ENCODE peak calls at places on chromosomes 13 and 19, in nine cellular contexts. One of them, this sample, is unnamed.
A peak's percentile ranks its signal among the peaks of the same experiment; 100 is the strongest.

GRCh38 chr13:44842158-44842557 is 147.1 kb downstream of the NUFIP1 start:
- DNase-seq in ovary: no peak
- DNase-seq in IMR-90: peak; percentile 81
- DNase-seq in heart right ventricle: no peak
- DNase-seq in colonic mucosa: no peak
- DNase-seq in left ventricle myocardium inferior: no peak
- DNase-seq in spleen: no peak
- DNase-seq in cardiac muscle cell: peak; percentile 49
- DNase-seq in caudate nucleus: no peak
- DNase-seq in this sample: no peak

GRCh38 chr19:44747739-44748425 is 626 bp upstream of the BCL3 start:
- DNase-seq in ovary: peak; percentile 61
- DNase-seq in spleen: peak; percentile 91
- DNase-seq in heart right ventricle: peak; percentile 78
- DNase-seq in caudate nucleus: peak; percentile 21
- DNase-seq in IMR-90: peak; percentile 61
- DNase-seq in cardiac muscle cell: peak; percentile 81
- DNase-seq in colonic mucosa: peak; percentile 86
- DNase-seq in left ventricle myocardium inferior: peak; percentile 73
- DNase-seq in this sample: no peak

GRCh38 chr13:98565726-98566577 is 11.0 kb downstream of the STK24 start:
- DNase-seq in spleen: peak; percentile 83
- DNase-seq in caudate nucleus: peak; percentile 8
- DNase-seq in heart right ventricle: peak; percentile 55
- DNase-seq in colonic mucosa: peak; percentile 88
- DNase-seq in ovary: no peak
- DNase-seq in left ventricle myocardium inferior: peak; percentile 53
- DNase-seq in IMR-90: no peak
- DNase-seq in cardiac muscle cell: peak; percentile 25
- DNase-seq in this sample: no peak

GRCh38 chr13:37666036-37666435 is 67.5 kb upstream of the POSTN start:
- DNase-seq in caudate nucleus: no peak
- DNase-seq in colonic mucosa: no peak
- DNase-seq in spleen: no peak
- DNase-seq in ovary: no peak
- DNase-seq in heart right ventricle: no peak
- DNase-seq in IMR-90: peak; percentile 23
- DNase-seq in left ventricle myocardium inferior: no peak
- DNase-seq in cardiac muscle cell: no peak
- DNase-seq in this sample: no peak

GRCh38 chr19:49491030-49491803 is 3.8 kb downstream of the RPL13A start:
- DNase-seq in spleen: no peak
- DNase-seq in IMR-90: no peak
- DNase-seq in left ventricle myocardium inferior: no peak
- DNase-seq in colonic mucosa: no peak
- DNase-seq in ovary: peak; percentile 31
- DNase-seq in heart right ventricle: no peak
- DNase-seq in cardiac muscle cell: no peak
- DNase-seq in caudate nucleus: no peak
- DNase-seq in this sample: no peak

GRCh38 chr19:35596366-35596999 is 10.5 kb downstream of the PMIS2 start:
- DNase-seq in left ventricle myocardium inferior: no peak
- DNase-seq in ovary: no peak
- DNase-seq in caudate nucleus: no peak
- DNase-seq in spleen: no peak
- DNase-seq in cardiac muscle cell: peak; percentile 10
- DNase-seq in IMR-90: no peak
- DNase-seq in colonic mucosa: no peak
- DNase-seq in heart right ventricle: no peak
- DNase-seq in this sample: no peak

GRCh38 chr19:42038675-42039074 is 31.3 kb downstream of the GRIK5 start:
- DNase-seq in left ventricle myocardium inferior: peak; percentile 73
- DNase-seq in colonic mucosa: no peak
- DNase-seq in IMR-90: no peak
- DNase-seq in cardiac muscle cell: no peak
- DNase-seq in spleen: no peak
- DNase-seq in caudate nucleus: no peak
- DNase-seq in heart right ventricle: peak; percentile 59
- DNase-seq in ovary: no peak
- DNase-seq in this sample: no peak

GRCh38 chr13:30364876-30365275 is 57.4 kb upstream of the UBE2L5 start:
- DNase-seq in spleen: no peak
- DNase-seq in cardiac muscle cell: peak; percentile 49
- DNase-seq in ovary: no peak
- DNase-seq in colonic mucosa: no peak
- DNase-seq in caudate nucleus: no peak
- DNase-seq in IMR-90: peak; percentile 48
- DNase-seq in left ventricle myocardium inferior: no peak
- DNase-seq in heart right ventricle: no peak
- DNase-seq in this sample: no peak

GRCh38 chr19:55638864-55639359 is 1.9 kb upstream of the ZNF580 start:
- DNase-seq in caudate nucleus: no peak
- DNase-seq in spleen: no peak
- DNase-seq in left ventricle myocardium inferior: no peak
- DNase-seq in ovary: no peak
- DNase-seq in IMR-90: peak; percentile 21
- DNase-seq in colonic mucosa: no peak
- DNase-seq in cardiac muscle cell: peak; percentile 41
- DNase-seq in heart right ventricle: peak; percentile 29
- DNase-seq in this sample: no peak

GRCh38 chr13:114115191-114115671 is 17.2 kb downstream of the RASA3 start:
- DNase-seq in left ventricle myocardium inferior: no peak
- DNase-seq in caudate nucleus: no peak
- DNase-seq in heart right ventricle: no peak
- DNase-seq in colonic mucosa: peak; percentile 65
- DNase-seq in cardiac muscle cell: peak; percentile 72
- DNase-seq in IMR-90: peak; percentile 94
- DNase-seq in ovary: no peak
- DNase-seq in spleen: peak; percentile 83
- DNase-seq in this sample: no peak

GRCh38 chr19:39506944-39507714 is 7.8 kb upstream of the SELENOV start:
- DNase-seq in caudate nucleus: peak; percentile 26
- DNase-seq in heart right ventricle: no peak
- DNase-seq in IMR-90: peak; percentile 67
- DNase-seq in spleen: peak; percentile 82
- DNase-seq in left ventricle myocardium inferior: no peak
- DNase-seq in cardiac muscle cell: peak; percentile 79
- DNase-seq in ovary: no peak
- DNase-seq in colonic mucosa: peak; percentile 26
- DNase-seq in this sample: no peak

GRCh38 chr19:36009220-36009619 is 607 bp upstream of the SYNE4 start:
- DNase-seq in left ventricle myocardium inferior: peak; percentile 68
- DNase-seq in caudate nucleus: peak; percentile 38
- DNase-seq in heart right ventricle: peak; percentile 76
- DNase-seq in spleen: peak; percentile 88
- DNase-seq in ovary: peak; percentile 66
- DNase-seq in IMR-90: peak; percentile 48
- DNase-seq in colonic mucosa: peak; percentile 72
- DNase-seq in cardiac muscle cell: peak; percentile 76
- DNase-seq in this sample: peak; percentile 31

GRCh38 chr13:51942189-51942588 is 69.1 kb downstream of the ATP7B start:
- DNase-seq in ovary: no peak
- DNase-seq in left ventricle myocardium inferior: no peak
- DNase-seq in colonic mucosa: peak; percentile 93
- DNase-seq in cardiac muscle cell: no peak
- DNase-seq in caudate nucleus: no peak
- DNase-seq in heart right ventricle: no peak
- DNase-seq in IMR-90: no peak
- DNase-seq in spleen: no peak
- DNase-seq in this sample: no peak
- H3K27ac ChIP-seq in ovary: no peak overlapping the region
- H3K27ac ChIP-seq in left ventricle myocardium inferior: no peak overlapping the region
- H3K27ac ChIP-seq in colonic mucosa: peak overlapping the region; percentile 70
- H3K27ac ChIP-seq in cardiac muscle cell: no peak overlapping the region
- H3K27ac ChIP-seq in caudate nucleus: no peak overlapping the region
- H3K27ac ChIP-seq in heart right ventricle: no peak overlapping the region
- H3K27ac ChIP-seq in IMR-90: no peak overlapping the region
- H3K27ac ChIP-seq in spleen: no peak overlapping the region
- H3K27ac ChIP-seq in this sample: no peak overlapping the region

GRCh38 chr13:110279684-110280083 is 27.3 kb downstream of the COL4A1 start:
- DNase-seq in heart right ventricle: no peak
- DNase-seq in ovary: no peak
- DNase-seq in colonic mucosa: no peak
- DNase-seq in left ventricle myocardium inferior: no peak
- DNase-seq in cardiac muscle cell: no peak
- DNase-seq in IMR-90: no peak
- DNase-seq in spleen: no peak
- DNase-seq in caudate nucleus: no peak
- DNase-seq in this sample: no peak
- H3K27ac ChIP-seq in heart right ventricle: peak overlapping the region; percentile 65
- H3K27ac ChIP-seq in ovary: no peak overlapping the region
- H3K27ac ChIP-seq in colonic mucosa: no peak overlapping the region
- H3K27ac ChIP-seq in left ventricle myocardium inferior: peak overlapping the region; percentile 57
- H3K27ac ChIP-seq in cardiac muscle cell: no peak overlapping the region
- H3K27ac ChIP-seq in IMR-90: no peak overlapping the region
- H3K27ac ChIP-seq in spleen: peak overlapping the region; percentile 33
- H3K27ac ChIP-seq in caudate nucleus: no peak overlapping the region
- H3K27ac ChIP-seq in this sample: no peak overlapping the region

GRCh38 chr19:12994701-12995595 is at the start of gene NFIX:
- DNase-seq in IMR-90: peak; percentile 39
- DNase-seq in left ventricle myocardium inferior: peak; percentile 81
- DNase-seq in ovary: peak; percentile 76
- DNase-seq in cardiac muscle cell: peak; percentile 76
- DNase-seq in heart right ventricle: peak; percentile 78
- DNase-seq in caudate nucleus: peak; percentile 50
- DNase-seq in colonic mucosa: peak; percentile 71
- DNase-seq in spleen: peak; percentile 84
- DNase-seq in this sample: peak; percentile 56
- H3K27ac ChIP-seq in IMR-90: peak within 1 kb of the TSS; percentile 76
- H3K27ac ChIP-seq in left ventricle myocardium inferior: peak within 1 kb of the TSS; percentile 89
- H3K27ac ChIP-seq in ovary: peak within 1 kb of the TSS; percentile 92
- H3K27ac ChIP-seq in cardiac muscle cell: no peak within 1 kb of the TSS
- H3K27ac ChIP-seq in heart right ventricle: peak within 1 kb of the TSS; percentile 95
- H3K27ac ChIP-seq in caudate nucleus: peak within 1 kb of the TSS; percentile 90
- H3K27ac ChIP-seq in colonic mucosa: peak within 1 kb of the TSS; percentile 61
- H3K27ac ChIP-seq in spleen: no peak within 1 kb of the TSS
- H3K27ac ChIP-seq in this sample: peak within 1 kb of the TSS; percentile 86

GRCh38 chr19:5045956-5046338 is 77.0 kb downstream of the KDM4B start:
- DNase-seq in left ventricle myocardium inferior: no peak
- DNase-seq in IMR-90: no peak
- DNase-seq in spleen: no peak
- DNase-seq in heart right ventricle: no peak
- DNase-seq in cardiac muscle cell: no peak
- DNase-seq in caudate nucleus: no peak
- DNase-seq in ovary: no peak
- DNase-seq in colonic mucosa: peak; percentile 25
- DNase-seq in this sample: no peak

GRCh38 chr19:5047251-5047935 is 78.5 kb downstream of the KDM4B start:
- DNase-seq in left ventricle myocardium inferior: no peak
- DNase-seq in cardiac muscle cell: no peak
- DNase-seq in colonic mucosa: no peak
- DNase-seq in spleen: peak; percentile 70
- DNase-seq in heart right ventricle: no peak
- DNase-seq in ovary: no peak
- DNase-seq in IMR-90: no peak
- DNase-seq in caudate nucleus: no peak
- DNase-seq in this sample: no peak

GRCh38 chr19:5045015-5045414 is 76.1 kb downstream of the KDM4B start:
- DNase-seq in cardiac muscle cell: no peak
- DNase-seq in ovary: no peak
- DNase-seq in caudate nucleus: no peak
- DNase-seq in heart right ventricle: no peak
- DNase-seq in spleen: peak; percentile 56
- DNase-seq in colonic mucosa: no peak
- DNase-seq in IMR-90: no peak
- DNase-seq in left ventricle myocardium inferior: no peak
- DNase-seq in this sample: no peak

GRCh38 chr19:5048091-5048726 is 79.3 kb downstream of the KDM4B start:
- DNase-seq in left ventricle myocardium inferior: peak; percentile 77
- DNase-seq in IMR-90: peak; percentile 67
- DNase-seq in ovary: peak; percentile 78
- DNase-seq in spleen: peak; percentile 90
- DNase-seq in cardiac muscle cell: peak; percentile 87
- DNase-seq in colonic mucosa: peak; percentile 85
- DNase-seq in heart right ventricle: peak; percentile 78
- DNase-seq in caudate nucleus: peak; percentile 88
- DNase-seq in this sample: peak; percentile 52

GRCh38 chr19:5046339-5047039 is 77.6 kb downstream of the KDM4B start:
- DNase-seq in ovary: no peak
- DNase-seq in left ventricle myocardium inferior: no peak
- DNase-seq in heart right ventricle: no peak
- DNase-seq in cardiac muscle cell: no peak
- DNase-seq in spleen: peak; percentile 64
- DNase-seq in IMR-90: peak; percentile 40
- DNase-seq in colonic mucosa: peak; percentile 80
- DNase-seq in caudate nucleus: no peak
- DNase-seq in this sample: no peak
- H3K27ac ChIP-seq in ovary: no peak overlapping the region
- H3K27ac ChIP-seq in left ventricle myocardium inferior: peak overlapping the region; percentile 27
- H3K27ac ChIP-seq in heart right ventricle: peak overlapping the region; percentile 51
- H3K27ac ChIP-seq in cardiac muscle cell: peak overlapping the region; percentile 13
- H3K27ac ChIP-seq in spleen: no peak overlapping the region
- H3K27ac ChIP-seq in IMR-90: peak overlapping the region; percentile 32
- H3K27ac ChIP-seq in colonic mucosa: peak overlapping the region; percentile 75
- H3K27ac ChIP-seq in caudate nucleus: peak overlapping the region; percentile 8
- H3K27ac ChIP-seq in this sample: peak overlapping the region; percentile 26

This sample was measured in substantia nigra.